ENCODE peak calls at places on chromosomes 4 and X, in eight cellular contexts. B is A549, A is choroid plexus epithelial cell, Y is fibroblast of villous mesenchyme, D is ovary, J is astrocyte of the spinal cord, W is foreskin fibroblast, P is right atrium auricular region. X is an unnamed sample.
A peak's percentile ranks its signal among the peaks of the same experiment; 100 is the strongest.

GRCh38 chrX:150352581-150352980 is 10.5 kb upstream of the MAMLD1 start:
- DNase-seq in A (no peak), J (no peak), B (no peak), W (no peak), D (no peak), Y (no peak), P (no peak), X (no peak)

GRCh38 chr4:15659768-15660394 is 4.7 kb upstream of the FBXL5 start:
- DNase-seq in Y (peak; percentile 91), A (peak; percentile 91), W (peak; percentile 57), J (no peak), B (no peak), P (no peak), D (no peak), X (peak; percentile 82)

GRCh38 chr4:148060264-148061138 is 328.6 kb downstream of the ARHGAP10 start:
- DNase-seq in A (no peak), D (no peak), W (no peak), J (no peak), Y (no peak), B (no peak), P (no peak), X (no peak)

GRCh38 chr4:82710202-82710929 is 88.2 kb downstream of the SCD5 start:
- DNase-seq in W (no peak), P (no peak), D (no peak), J (no peak), B (no peak), Y (no peak), A (no peak), X (no peak)

GRCh38 chr4:108051343-108051742 is 61.7 kb downstream of the HADH start:
- DNase-seq in Y (peak; percentile 13), B (no peak), P (no peak), J (no peak), A (no peak), D (no peak), W (no peak), X (no peak)

GRCh38 chrX:34563809-34564208 is 93.3 kb downstream of the TMEM47 start:
- DNase-seq in P (no peak), Y (no peak), W (no peak), B (no peak), D (no peak), J (no peak), A (no peak), X (no peak)

GRCh38 chr4:139735381-139736256 is 70.0 kb downstream of the MGST2 start:
- DNase-seq in W (no peak), Y (peak; percentile 13), J (peak; percentile 43), A (peak; percentile 31), D (peak; percentile 74), B (no peak), P (peak; percentile 57), X (peak; percentile 8)

GRCh38 chr4:125266901-125267601 is 47.7 kb upstream of the FAT4 start:
- DNase-seq in A (peak; percentile 85), J (peak; percentile 67), W (peak; percentile 77), P (no peak), D (no peak), B (peak; percentile 16), Y (peak; percentile 81), X (peak; percentile 85)

GRCh38 chr4:149754526-149754925 is 61.1 kb downstream of the IQCM start:
- DNase-seq in W (peak; percentile 39), J (peak; percentile 48), D (no peak), A (peak; percentile 66), B (no peak), P (no peak), Y (peak; percentile 22), X (peak; percentile 32)

GRCh38 chr4:189062047-189062820 is 878.4 kb upstream of the FRG1 start:
- DNase-seq in A (no peak), D (no peak), J (no peak), B (no peak), W (no peak), P (no peak), Y (no peak), X (no peak)

GRCh38 chr4:150986085-150986484 is 29.0 kb downstream of the LRBA start:
- DNase-seq in A (no peak), Y (no peak), P (no peak), B (no peak), J (no peak), D (no peak), W (no peak), X (no peak)

GRCh38 chrX:133783273-133783672 is 202.1 kb downstream of the GPC3 start:
- DNase-seq in D (no peak), W (no peak), Y (no peak), A (no peak), P (no peak), J (no peak), B (no peak), X (no peak)

GRCh38 chr4:151407466-151408379 is 1.3 kb upstream of the FHIP1A start:
- DNase-seq in Y (no peak), A (no peak), B (no peak), J (peak; percentile 5), P (no peak), W (no peak), D (peak; percentile 46), X (peak; percentile 43)

GRCh38 chr4:185256444-185256843 is 47.0 kb downstream of the SNX25 start:
- DNase-seq in J (peak; percentile 69), W (peak; percentile 56), B (peak; percentile 22), P (no peak), A (peak; percentile 80), D (no peak), Y (peak; percentile 33), X (peak; percentile 53)

GRCh38 chr4:83138979-83139378 is 24.4 kb upstream of the PLAC8 start:
- DNase-seq in P (no peak), Y (no peak), D (no peak), W (no peak), A (no peak), J (no peak), B (no peak), X (no peak)

GRCh38 chr4:128853741-128854140 is 44.2 kb downstream of the JADE1 start:
- DNase-seq in D (no peak), W (no peak), Y (peak; percentile 30), B (no peak), A (peak; percentile 56), P (no peak), J (peak; percentile 61), X (peak; percentile 54)

GRCh38 chr4:90542216-90542615 is 415.0 kb downstream of the CCSER1 start:
- DNase-seq in Y (no peak), A (peak; percentile 1), P (no peak), W (no peak), D (no peak), B (no peak), J (no peak), X (no peak)

GRCh38 chr4:65344278-65344825 is 325.9 kb downstream of the EPHA5 start:
- DNase-seq in W (no peak), Y (no peak), P (no peak), D (no peak), B (no peak), A (peak; percentile 2), J (peak; percentile 24), X (no peak)

GRCh38 chr4:1285790-1286553 is 3.7 kb upstream of the MAEA start:
- DNase-seq in Y (no peak), P (no peak), D (no peak), J (no peak), A (no peak), B (peak; percentile 48), W (peak; percentile 18), X (peak; percentile 28)

GRCh38 chr4:116953947-116954346 is 131.4 kb downstream of the TRAM1L1 start:
- DNase-seq in W (no peak), P (no peak), J (no peak), B (no peak), Y (no peak), D (no peak), A (no peak), X (no peak)

GRCh38 chr4:56468097-56468422 is 643 bp downstream of the SRP72 start:
- DNase-seq in A (peak; percentile 52), B (peak; percentile 40), D (peak; percentile 25), P (no peak), Y (peak; percentile 49), W (no peak), J (no peak), X (no peak)

GRCh38 chr4:16001484-16001858 is 38.5 kb upstream of the FGFBP2 start:
- DNase-seq in J (peak; percentile 71), Y (peak; percentile 81), A (peak; percentile 88), W (peak; percentile 49), P (peak; percentile 77), B (peak; percentile 73), D (peak; percentile 40), X (peak; percentile 64)

GRCh38 chrX:24553016-24553415 is 87.9 kb downstream of the PDK3 start:
- DNase-seq in W (no peak), P (no peak), D (no peak), B (no peak), A (peak; percentile 33), Y (peak; percentile 3), J (no peak), X (no peak)

GRCh38 chr4:169136330-169136729 is 126.3 kb upstream of the CBR4 start:
- DNase-seq in B (no peak), W (no peak), Y (no peak), A (no peak), P (no peak), D (no peak), J (no peak), X (no peak)

GRCh38 chr4:108106186-108106585 is 62.5 kb downstream of the LEF1 start:
- DNase-seq in D (no peak), A (no peak), W (no peak), J (no peak), Y (no peak), P (no peak), B (no peak), X (no peak)

GRCh38 chr4:95106408-95106928 is 348.7 kb downstream of the BMPR1B start:
- DNase-seq in W (peak; percentile 20), B (no peak), Y (no peak), P (no peak), A (no peak), J (peak; percentile 41), D (no peak), X (peak; percentile 44)

GRCh38 chr4:70437212-70437611 is 34.8 kb upstream of the MUC7 start:
- DNase-seq in B (no peak), Y (no peak), W (no peak), P (no peak), D (no peak), A (no peak), J (no peak), X (no peak)

GRCh38 chrX:22126311-22126710 is 94.2 kb downstream of the PHEX start:
- DNase-seq in A (peak; percentile 17), D (no peak), P (no peak), B (no peak), J (no peak), W (no peak), Y (no peak), X (no peak)
- H3K4me3 ChIP-seq in A (no peak overlapping the region), D (no peak overlapping the region), P (no peak overlapping the region), B (no peak overlapping the region), J (no peak overlapping the region), W (no peak overlapping the region), Y (no peak overlapping the region), X (no peak overlapping the region)

GRCh38 chr4:122759639-122760310 is 27.3 kb downstream of the BBS12 start:
- DNase-seq in J (peak; percentile 32), B (no peak), P (no peak), Y (no peak), W (no peak), A (peak; percentile 65), D (no peak), X (no peak)
- TF ChIP-seq CTCF in J (peak; percentile 50), B (peak; percentile 8), P (no peak), Y (peak; percentile 53), W (peak; percentile 39), A (peak; percentile 66), D (no peak), X (peak; percentile 56)

GRCh38 chr4:99749445-99750391 is 66.9 kb upstream of the DAPP1 start:
- DNase-seq in B (no peak), A (no peak), D (no peak), W (no peak), P (no peak), Y (no peak), J (no peak), X (no peak)
- H3K4me3 ChIP-seq in B (no peak overlapping the region), A (no peak overlapping the region), D (no peak overlapping the region), W (no peak overlapping the region), P (no peak overlapping the region), Y (no peak overlapping the region), J (no peak overlapping the region), X (no peak overlapping the region)

GRCh38 chrX:2608638-2609430 is 82.3 kb upstream of the CD99 start:
- DNase-seq in A (peak; percentile 84), J (peak; percentile 82), D (peak; percentile 86), Y (peak; percentile 85), W (peak; percentile 88), B (peak; percentile 89), P (peak; percentile 64), X (peak; percentile 83)
- TF ChIP-seq CTCF in A (no peak), J (no peak), D (no peak), Y (no peak), W (no peak), B (no peak), P (no peak), X (no peak)